ENCODE peak calls at places on chromosomes 11 and 22, in seven cellular contexts. C is M059J; V is glomerular endothelial cell; K is GM12891; J is HCT116; N is activated naive CD4-positive, alpha-beta T cell treated with Interleukin-2 at 50 U/mL for 16 hours; P is HT1080. F is an unnamed sample.

GRCh38 chr11:1796297-1797011 is 32.7 kb upstream of the CTSD start:
- DNase-seq in C (no peak), V (no peak), K (no peak), J (no peak), N (no peak), P (no peak), F (peak; percentile 34)

GRCh38 chr22:22558071-22558971 is 744 bp downstream of the PRAME start:
- DNase-seq in C (no peak), V (no peak), K (no peak), J (no peak), N (no peak), P (no peak), F (no peak)

GRCh38 chr11:19121646-19122045 is 4.7 kb downstream of the ZDHHC13 start:
- DNase-seq in C (peak; percentile 43), V (no peak), K (no peak), J (no peak), N (no peak), P (peak; percentile 22), F (no peak)

GRCh38 chr22:32206774-32207758 is 2.2 kb upstream of the RFPL2 start:
- DNase-seq in C (peak; percentile 35), V (no peak), K (no peak), J (peak; percentile 56), N (peak; percentile 40), P (peak; percentile 42), F (peak; percentile 55)

GRCh38 chr22:42928969-42929837 is 72.1 kb upstream of the ARFGAP3 start:
- DNase-seq in C (no peak), V (no peak), K (no peak), J (no peak), N (no peak), P (no peak), F (no peak)

GRCh38 chr22:46357711-46358505 is 22.4 kb downstream of the TRMU start:
- DNase-seq in C (no peak), V (no peak), K (no peak), J (no peak), N (no peak), P (no peak), F (no peak)

GRCh38 chr11:66081505-66081904 is 11.4 kb downstream of the PACS1 start:
- DNase-seq in C (peak; percentile 77), V (no peak), K (peak; percentile 42), J (no peak), N (peak; percentile 65), P (peak; percentile 58), F (peak; percentile 94)

GRCh38 chr11:26820739-26821138 is 98.9 kb upstream of the SLC5A12 start:
- DNase-seq in C (peak; percentile 6), V (no peak), K (no peak), J (no peak), N (no peak), P (no peak), F (no peak)

GRCh38 chr22:44449061-44449682 is 48.9 kb downstream of the RTL6 start:
- DNase-seq in C (peak; percentile 96), V (no peak), K (no peak), J (no peak), N (no peak), P (peak; percentile 86), F (peak; percentile 63)

GRCh38 chr22:49855491-49855911 is 1.9 kb downstream of the ZBED4 start:
- DNase-seq in C (peak; percentile 47), V (no peak), K (no peak), J (no peak), N (no peak), P (peak; percentile 46), F (peak; percentile 50)

GRCh38 chr11:72684236-72684912 is 10.2 kb upstream of the PDE2A start:
- DNase-seq in C (peak; percentile 72), V (no peak), K (peak; percentile 84), J (peak; percentile 44), N (peak; percentile 53), P (peak; percentile 72), F (peak; percentile 61)